ENCODE peak calls at places on chromosomes 7 and 10, in six cellular contexts. L, I, T, F, B and C are unnamed samples. For H3K27me3, the result is how much of the 10 kb centered on the place peaks cover.

GRCh38 chr10:119029613-119030420 is at the start of gene NANOS1:
- DNase-seq in L (no peak), I (peak), T (no peak), F (peak), B (no peak), C (peak)

GRCh38 chr7:129041142-129041928 is 13.6 kb downstream of the TNPO3 start:
- DNase-seq in L (no peak), I (no peak), T (no peak), F (peak), B (no peak), C (no peak)

GRCh38 chr7:36651404-36651803 is 72.9 kb downstream of the AOAH start:
- DNase-seq in L (no peak), I (no peak), T (no peak), F (no peak), B (no peak), C (no peak)

GRCh38 chr10:49106451-49106850 is 8.9 kb downstream of the VSTM4 start:
- DNase-seq in L (no peak), I (no peak), T (peak), F (no peak), B (peak), C (no peak)

GRCh38 chr7:39465055-39465929 is 100.9 kb upstream of the YAE1 start:
- DNase-seq in L (peak), I (peak), T (peak), F (peak), B (no peak), C (peak)

GRCh38 chr7:1662767-1663166 is 7.3 kb upstream of the ELFN1 start:
- DNase-seq in L (no peak), I (no peak), T (no peak), F (no peak), B (no peak), C (no peak)

GRCh38 chr7:27184342-27185012 is 555 bp downstream of the HOXA11 start:
- DNase-seq in L (peak), I (no peak), T (no peak), F (peak), B (no peak), C (no peak)

GRCh38 chr10:133166504-133166827 is 6.4 kb downstream of the KNDC1 start:
- DNase-seq in L (no peak), I (no peak), T (no peak), F (no peak), B (no peak), C (no peak)

GRCh38 chr7:41996381-41997035 is 240.5 kb downstream of the GLI3 start:
- DNase-seq in L (no peak), I (no peak), T (no peak), F (no peak), B (no peak), C (no peak)

GRCh38 chr7:155698633-155699032 is 54.2 kb downstream of the RBM33 start:
- DNase-seq in L (no peak), I (no peak), T (no peak), F (no peak), B (no peak), C (no peak)

GRCh38 chr10:78362406-78363022 is 328.9 kb downstream of the RPS24 start:
- DNase-seq in L (no peak), I (no peak), T (no peak), F (no peak), B (peak), C (no peak)

GRCh38 chr7:6403907-6404306 is 43.8 kb downstream of the DAGLB start:
- DNase-seq in L (no peak), I (no peak), T (no peak), F (no peak), B (no peak), C (no peak)

GRCh38 chr10:52083422-52083821 is 230.7 kb upstream of the DKK1 start:
- DNase-seq in L (no peak), I (no peak), T (no peak), F (no peak), B (no peak), C (no peak)

GRCh38 chr7:130092598-130092997 is 22.3 kb downstream of the KLHDC10 start:
- DNase-seq in L (no peak), I (no peak), T (no peak), F (no peak), B (no peak), C (no peak)

GRCh38 chr10:121240011-121240410 is 358.2 kb downstream of the FGFR2 start:
- DNase-seq in L (peak), I (no peak), T (no peak), F (no peak), B (no peak), C (no peak)
- TF ChIP-seq CTCF in L (no peak), I (no peak), T (no peak), F (no peak), B (no peak), C (no peak)

DNA sequence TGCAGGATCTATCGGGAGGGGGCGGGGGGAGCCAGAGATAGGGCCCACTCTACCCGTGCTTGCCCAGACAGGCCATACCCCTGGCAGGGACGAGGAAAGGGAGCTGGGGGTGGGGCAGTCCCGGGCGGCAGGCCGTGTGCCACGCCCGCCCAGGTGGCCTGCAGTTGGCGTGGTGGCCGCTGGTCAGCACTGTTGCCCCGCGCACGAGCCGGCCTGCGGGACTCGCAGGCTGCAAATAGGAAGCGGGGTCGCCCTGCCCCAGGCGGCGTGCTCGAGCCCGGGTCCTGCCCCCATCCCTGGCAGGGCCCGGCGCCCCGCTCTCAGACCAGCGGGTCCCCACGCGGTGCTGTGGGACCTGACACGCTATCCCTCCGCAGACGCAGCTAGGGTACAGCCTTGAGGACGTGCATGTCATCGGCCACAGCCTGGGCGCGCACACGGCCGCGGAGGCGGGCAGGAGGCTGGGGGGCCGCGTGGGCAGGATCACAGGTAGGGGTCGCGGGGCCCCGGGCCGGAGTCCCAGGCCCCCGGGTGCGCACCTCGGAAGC is 6.7 kb downstream of the PNLIPRP2 start:
- DNase-seq in L (peak), I (no peak), T (peak), F (peak), B (no peak), C (peak)
- H3K27me3 ChIP-seq in L (half or more), I (under half), T (under half), F (under half), B (under half), C (under half)

GRCh38 chr7:376306-376969 is 86.5 kb downstream of the FOXL3 start:
- DNase-seq in L (peak), I (no peak), T (peak), F (no peak), B (no peak), C (no peak)
- TF ChIP-seq CTCF in L (no peak), I (no peak), T (no peak), F (no peak), B (no peak), C (no peak)

DNA sequence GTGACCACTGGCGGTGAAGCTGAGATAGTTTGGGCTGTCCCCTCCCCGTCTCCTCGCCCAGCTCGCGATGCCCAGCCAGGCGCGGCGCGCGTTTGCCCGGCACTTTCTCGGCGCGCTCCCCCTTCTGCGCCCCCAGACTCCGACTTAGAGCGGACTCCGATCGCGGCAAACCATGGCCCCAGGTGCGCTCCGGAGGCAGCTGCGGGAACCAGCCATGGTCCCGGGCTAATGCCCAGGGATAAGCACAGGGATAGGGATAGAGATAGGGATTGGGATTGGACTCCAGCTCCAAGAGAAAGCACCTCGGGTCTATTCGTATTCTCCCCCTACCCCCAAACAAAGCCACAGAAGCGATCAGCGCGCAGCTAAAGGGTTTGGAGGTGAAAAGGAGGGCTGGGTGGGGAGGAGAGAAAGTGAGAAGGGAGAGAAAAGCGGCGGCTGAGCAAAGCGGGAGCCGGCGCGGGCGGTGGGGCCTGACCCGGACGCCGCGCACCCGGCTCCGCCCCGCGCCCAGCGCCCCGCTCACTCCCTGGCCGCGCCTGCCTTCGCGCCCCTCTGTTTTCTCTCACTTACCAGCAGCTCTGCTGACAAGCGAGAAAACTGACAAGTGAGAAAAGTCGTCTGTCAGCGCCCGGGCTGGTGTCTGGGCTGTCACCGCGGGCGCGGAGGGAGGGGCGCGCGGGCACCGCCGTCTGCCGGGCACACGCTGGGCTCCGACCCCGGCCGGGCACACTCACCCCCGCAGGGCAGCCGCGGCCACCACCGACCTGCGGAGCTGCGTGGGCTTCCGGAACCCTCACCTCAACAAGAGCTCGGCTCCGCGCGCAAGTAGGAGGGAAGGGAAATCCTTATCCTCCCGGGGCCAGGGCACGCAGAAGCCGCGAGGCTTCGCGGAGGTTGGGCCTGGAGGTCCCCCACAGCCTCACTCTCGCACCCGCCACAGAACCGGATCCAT is at the start of gene PDE1C:
- DNase-seq in L (no peak), I (no peak), T (peak), F (peak), B (peak), C (no peak)
- H3K27me3 ChIP-seq in L (under half), I (under half), T (under half), F (half or more), B (under half), C (under half)

GRCh38 chr10:123390874-123391273 is 236.7 kb downstream of the BUB3 start:
- DNase-seq in L (no peak), I (peak), T (no peak), F (no peak), B (no peak), C (no peak)

GRCh38 chr10:123394382-123394781 is 240.2 kb downstream of the BUB3 start:
- DNase-seq in L (no peak), I (no peak), T (no peak), F (no peak), B (no peak), C (no peak)

GRCh38 chr10:123392182-123392930 is 238.2 kb downstream of the BUB3 start:
- DNase-seq in L (no peak), I (peak), T (no peak), F (no peak), B (no peak), C (no peak)

GRCh38 chr10:123391275-123392028 is 237.2 kb downstream of the BUB3 start:
- DNase-seq in L (no peak), I (peak), T (no peak), F (no peak), B (no peak), C (no peak)

DNA sequence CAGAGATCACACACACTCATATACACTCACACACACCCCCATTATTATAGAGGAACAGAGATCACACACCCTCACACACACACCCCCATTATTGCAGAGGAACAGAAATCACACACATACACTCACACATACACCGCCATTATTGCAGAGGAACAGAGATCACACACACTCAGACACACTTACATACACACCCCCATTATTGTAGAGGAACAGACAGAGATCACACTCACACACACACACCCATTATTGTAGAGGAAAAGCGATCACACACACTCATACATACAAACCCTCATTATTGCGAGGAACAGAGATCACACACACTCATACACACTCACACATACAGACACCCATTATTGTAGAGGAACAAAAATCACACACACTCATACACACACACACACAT is 239.0 kb downstream of the BUB3 start:
- DNase-seq in L (no peak), I (no peak), T (no peak), F (no peak), B (no peak), C (no peak)
- TF ChIP-seq CTCF in L (no peak), I (no peak), T (no peak), F (no peak), B (no peak), C (no peak)

GRCh38 chr7:151019130-151019447 is 5.2 kb downstream of the ATG9B start:
- DNase-seq in L (no peak), I (no peak), T (no peak), F (peak), B (no peak), C (no peak)
- H3K27me3 ChIP-seq in L (half or more), I (under half), T (under half), F (under half), B (half or more), C (under half)